ENCODE peak calls at places on chromosomes 12 and 14, in six cellular contexts. F, R, O, K, S and Z are unnamed samples.
A peak's percentile ranks its signal among the peaks of the same experiment; 100 is the strongest.

GRCh38 chr12:91171475-91171874 is 11.1 kb downstream of the DCN start:
- DNase-seq in S (no peak), O (no peak), F (no peak), R (no peak), K (no peak), Z (no peak)

GRCh38 chr14:103292426-103293374 is 41.3 kb upstream of the EIF5 start:
- DNase-seq in O (peak; percentile 41), R (peak; percentile 33), K (peak; percentile 63), F (peak; percentile 27), S (peak; percentile 82), Z (peak; percentile 38)

GRCh38 chr12:76003263-76003640 is 28.3 kb downstream of the PHLDA1 start:
- DNase-seq in S (no peak), R (no peak), O (no peak), F (no peak), K (no peak), Z (no peak)

GRCh38 chr12:56593909-56594621 is 36.1 kb downstream of the BAZ2A start:
- DNase-seq in F (peak; percentile 72), R (no peak), S (peak; percentile 76), K (peak; percentile 50), O (peak; percentile 59), Z (peak; percentile 43)

GRCh38 chr12:4112734-4113396 is 160.7 kb upstream of the CCND2 start:
- DNase-seq in K (no peak), S (no peak), F (peak; percentile 14), O (peak; percentile 71), R (no peak), Z (no peak)

GRCh38 chr14:61662437-61663311 is 32.6 kb upstream of the HIF1A start:
- DNase-seq in O (peak; percentile 81), K (peak; percentile 23), S (peak; percentile 67), F (peak; percentile 83), R (no peak), Z (peak; percentile 27)

GRCh38 chr14:25049127-25049558 is 804 bp downstream of the STXBP6 start:
- DNase-seq in K (no peak), R (no peak), F (peak; percentile 24), S (no peak), O (no peak), Z (no peak)

GRCh38 chr12:6295187-6295811 is 15.2 kb upstream of the PLEKHG6 start:
- DNase-seq in K (peak; percentile 53), R (no peak), O (peak; percentile 93), S (no peak), F (peak; percentile 77), Z (no peak)

GRCh38 chr12:6332459-6332858 is 9.4 kb downstream of the TNFRSF1A start:
- DNase-seq in F (peak; percentile 76), R (no peak), O (peak; percentile 90), K (no peak), S (no peak), Z (no peak)

GRCh38 chr12:104258476-104259067 is 43.0 kb downstream of the TXNRD1 start:
- DNase-seq in F (no peak), K (no peak), O (no peak), R (no peak), S (no peak), Z (no peak)

GRCh38 chr12:72330291-72330690 is 58.1 kb downstream of the TRHDE start:
- DNase-seq in R (no peak), O (no peak), K (no peak), S (no peak), F (peak; percentile 61), Z (no peak)

GRCh38 chr12:116152268-116152667 is 125.2 kb downstream of the MED13L start:
- DNase-seq in K (no peak), R (no peak), O (no peak), F (peak; percentile 98), S (no peak), Z (no peak)

GRCh38 chr12:116153983-116154382 is 123.5 kb downstream of the MED13L start:
- DNase-seq in S (no peak), F (no peak), R (no peak), K (no peak), O (no peak), Z (no peak)

GRCh38 chr12:116150452-116150851 is 127.0 kb downstream of the MED13L start:
- DNase-seq in K (no peak), S (no peak), R (no peak), F (no peak), O (no peak), Z (no peak)

GRCh38 chr12:116155383-116155782 is 122.1 kb downstream of the MED13L start:
- DNase-seq in K (no peak), O (no peak), R (no peak), S (no peak), F (no peak), Z (no peak)

GRCh38 chr12:116153096-116153495 is 124.4 kb downstream of the MED13L start:
- DNase-seq in R (no peak), F (no peak), O (no peak), S (no peak), K (no peak), Z (no peak)
- H3K4me1 ChIP-seq in R (peaks cover 85% of the 10 kb centered on the region), F (peaks cover 3% of the 10 kb centered on the region), O (peaks cover 7% of the 10 kb centered on the region), S (peaks cover 15% of the 10 kb centered on the region), K (peaks cover 50% of the 10 kb centered on the region), Z (peaks cover 3% of the 10 kb centered on the region)

GRCh38 chr14:105665951-105666277 is 139.5 kb downstream of the TMEM121 start:
- DNase-seq in F (no peak), R (no peak), K (no peak), O (no peak), S (no peak), Z (no peak)

GRCh38 chr14:105664691-105665090 is 138.3 kb downstream of the TMEM121 start:
- DNase-seq in F (no peak), R (no peak), O (no peak), K (no peak), S (no peak), Z (no peak)

GRCh38 chr14:105666420-105666819 is 140.0 kb downstream of the TMEM121 start:
- DNase-seq in O (no peak), R (no peak), S (no peak), F (no peak), K (no peak), Z (no peak)

GRCh38 chr14:105660816-105661531 is 134.6 kb downstream of the TMEM121 start:
- DNase-seq in O (no peak), K (no peak), S (no peak), R (no peak), F (no peak), Z (no peak)

GRCh38 chr14:105665247-105665950 is 139.0 kb downstream of the TMEM121 start:
- DNase-seq in K (no peak), S (no peak), F (no peak), R (no peak), O (no peak), Z (no peak)
- H3K9me3 ChIP-seq in K (no peaks in the 10 kb centered on the region), S (no peaks in the 10 kb centered on the region), F (peaks cover 6% of the 10 kb centered on the region), R (no peaks in the 10 kb centered on the region), O (peaks cover 25% of the 10 kb centered on the region), Z (no peaks in the 10 kb centered on the region)

GRCh38 chr14:50003213-50004021 is 110.5 kb downstream of the ARF6 start:
- DNase-seq in S (peak; percentile 87), O (peak; percentile 78), R (peak; percentile 65), F (peak; percentile 66), K (peak; percentile 79), Z (peak; percentile 62)
- H3K4me1 ChIP-seq in S (peaks cover 51% of the 10 kb centered on the region), O (peaks cover 73% of the 10 kb centered on the region), R (peaks cover 43% of the 10 kb centered on the region), F (peaks cover 34% of the 10 kb centered on the region), K (peaks cover 44% of the 10 kb centered on the region), Z (peaks cover 44% of the 10 kb centered on the region)

GRCh38 chr12:94421868-94422740 is 37.6 kb downstream of the CEP83 start:
- DNase-seq in K (no peak), F (no peak), O (peak; percentile 3), R (no peak), S (no peak), Z (no peak)
- H3K9me3 ChIP-seq in K (no peaks in the 10 kb centered on the region), F (no peaks in the 10 kb centered on the region), O (peaks cover 27% of the 10 kb centered on the region), R (no peaks in the 10 kb centered on the region), S (peaks cover 11% of the 10 kb centered on the region), Z (peaks cover 14% of the 10 kb centered on the region)

GRCh38 chr14:95143813-95144620 is 13.3 kb downstream of the DICER1 start:
- DNase-seq in O (no peak), R (no peak), K (no peak), F (no peak), S (no peak), Z (no peak)
- H3K4me1 ChIP-seq in O (peaks cover 10% of the 10 kb centered on the region), R (peaks cover 56% of the 10 kb centered on the region), K (peaks cover 73% of the 10 kb centered on the region), F (peaks cover 2% of the 10 kb centered on the region), S (peaks cover 38% of the 10 kb centered on the region), Z (peaks cover 3% of the 10 kb centered on the region)

GRCh38 chr14:36656769-36657408 is 4.8 kb upstream of the PAX9 start:
- DNase-seq in O (no peak), F (no peak), K (no peak), S (no peak), R (no peak), Z (no peak)
- H3K9me3 ChIP-seq in O (no peaks in the 10 kb centered on the region), F (no peaks in the 10 kb centered on the region), K (no peaks in the 10 kb centered on the region), S (no peaks in the 10 kb centered on the region), R (no peaks in the 10 kb centered on the region), Z (no peaks in the 10 kb centered on the region)

DNA sequence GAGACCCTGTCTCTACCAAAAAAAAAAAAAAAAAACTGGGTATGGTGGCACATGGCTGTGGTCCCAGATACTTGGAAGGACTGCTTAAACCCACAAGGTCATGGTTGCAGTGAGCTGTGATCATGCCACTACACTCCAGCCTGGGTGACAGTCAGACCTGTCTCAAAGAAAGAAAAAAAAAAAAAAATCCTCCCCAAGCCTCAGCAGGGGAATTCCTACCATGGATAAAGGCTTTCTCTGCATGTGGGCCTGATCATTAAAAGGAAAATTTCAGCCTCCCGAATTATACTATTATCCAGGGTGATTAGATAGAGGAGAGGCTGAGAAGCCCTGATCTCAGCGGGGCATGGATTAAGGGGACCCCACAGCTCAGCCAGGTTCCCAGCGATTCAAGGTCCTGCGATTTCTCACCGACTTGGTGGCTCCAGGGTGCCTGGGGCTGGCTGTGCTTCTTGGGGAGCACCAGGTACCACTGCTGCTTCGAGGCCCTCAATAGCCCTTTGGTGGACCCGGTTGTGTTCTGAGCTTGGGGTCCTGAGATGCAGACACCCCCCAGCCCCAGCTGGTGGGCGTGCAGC is 5.6 kb downstream of the SH2B3 start:
- DNase-seq in R (no peak), S (no peak), F (no peak), K (peak; percentile 54), O (no peak), Z (no peak)
- H3K4me1 ChIP-seq in R (peaks cover 70% of the 10 kb centered on the region), S (peaks cover 73% of the 10 kb centered on the region), F (peaks cover 52% of the 10 kb centered on the region), K (peaks cover 66% of the 10 kb centered on the region), O (peaks cover 42% of the 10 kb centered on the region), Z (peaks cover 72% of the 10 kb centered on the region)

DNA sequence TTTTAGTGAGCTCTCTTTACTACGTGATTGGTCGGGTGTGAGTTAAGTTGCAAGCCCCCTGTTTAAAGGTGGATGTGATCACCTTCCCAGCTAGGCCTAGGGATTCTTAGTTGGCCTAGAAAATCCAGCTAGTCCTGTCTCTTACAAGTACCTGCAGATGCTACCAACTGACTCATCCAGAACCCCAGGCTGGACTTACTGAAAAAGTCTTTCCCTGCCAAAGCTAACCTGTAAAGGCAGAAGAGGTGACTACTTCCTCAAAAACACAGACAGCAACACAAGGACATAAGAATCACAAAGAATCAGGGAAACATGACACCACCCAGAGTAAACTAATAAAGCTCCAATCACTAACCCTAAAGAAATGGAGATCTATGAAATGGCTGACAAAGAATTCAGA is 39.1 kb upstream of the HIGD1C start:
- DNase-seq in K (no peak), F (no peak), R (no peak), S (no peak), O (no peak), Z (no peak)
- H3K9me3 ChIP-seq in K (no peaks in the 10 kb centered on the region), F (no peaks in the 10 kb centered on the region), R (no peaks in the 10 kb centered on the region), S (no peaks in the 10 kb centered on the region), O (peaks cover 15% of the 10 kb centered on the region), Z (no peaks in the 10 kb centered on the region)